ENCODE peak calls at places on chromosome 10, in four cellular contexts. One of them, this sample, is unnamed.

GRCh38 chr10:77633376-77633775 is 4.2 kb downstream of the KCNMA1 start:
- DNase-seq in GM23248: no peak
- DNase-seq in tibial artery: no peak
- DNase-seq in tibial nerve: no peak
- DNase-seq in this sample: no peak

GRCh38 chr10:24920907-24921881 is 31.2 kb downstream of the PRTFDC1 start:
- DNase-seq in GM23248: peak
- DNase-seq in tibial artery: peak
- DNase-seq in tibial nerve: no peak
- DNase-seq in this sample: peak

GRCh38 chr10:91077549-91078017 is 142.9 kb upstream of the PCGF5 start:
- DNase-seq in GM23248: no peak
- DNase-seq in tibial artery: peak
- DNase-seq in tibial nerve: no peak
- DNase-seq in this sample: no peak

GRCh38 chr10:20747782-20748181 is 149.3 kb downstream of the NEBL start:
- DNase-seq in GM23248: no peak
- DNase-seq in tibial artery: no peak
- DNase-seq in tibial nerve: no peak
- DNase-seq in this sample: no peak

GRCh38 chr10:58360412-58361004 is 24.7 kb upstream of the TFAM start:
- DNase-seq in GM23248: no peak
- DNase-seq in tibial artery: no peak
- DNase-seq in tibial nerve: no peak
- DNase-seq in this sample: no peak

GRCh38 chr10:46559231-46559671 is 2.8 kb upstream of the GPRIN2 start:
- DNase-seq in GM23248: no peak
- DNase-seq in tibial artery: peak
- DNase-seq in tibial nerve: no peak
- DNase-seq in this sample: no peak

GRCh38 chr10:77363197-77363596 is 274.4 kb downstream of the KCNMA1 start:
- DNase-seq in GM23248: no peak
- DNase-seq in tibial artery: no peak
- DNase-seq in tibial nerve: no peak
- DNase-seq in this sample: no peak

GRCh38 chr10:51937736-51938135 is 238.3 kb upstream of the CSTF2T start:
- DNase-seq in GM23248: peak
- DNase-seq in tibial artery: no peak
- DNase-seq in tibial nerve: no peak
- DNase-seq in this sample: no peak

GRCh38 chr10:73584737-73585136 is 6.4 kb downstream of the USP54 start:
- DNase-seq in GM23248: peak
- DNase-seq in tibial artery: no peak
- DNase-seq in tibial nerve: no peak
- DNase-seq in this sample: no peak

GRCh38 chr10:47402681-47403301 is 18.7 kb upstream of the ZNF488 start:
- DNase-seq in GM23248: peak
- DNase-seq in tibial artery: peak
- DNase-seq in tibial nerve: peak
- DNase-seq in this sample: no peak

GRCh38 chr10:92328999-92329398 is 38.0 kb downstream of the MARCHF5 start:
- DNase-seq in GM23248: no peak
- DNase-seq in tibial artery: no peak
- DNase-seq in tibial nerve: no peak
- DNase-seq in this sample: no peak

GRCh38 chr10:1731592-1731991 is 5.7 kb downstream of the ADARB2 start:
- DNase-seq in GM23248: no peak
- DNase-seq in tibial artery: no peak
- DNase-seq in tibial nerve: no peak
- DNase-seq in this sample: no peak

GRCh38 chr10:92575961-92576360 is 2.1 kb upstream of the IDE start:
- DNase-seq in GM23248: peak
- DNase-seq in tibial artery: no peak
- DNase-seq in tibial nerve: no peak
- DNase-seq in this sample: no peak

GRCh38 chr10:79436066-79436849 is 9.2 kb downstream of the ZCCHC24 start:
- DNase-seq in GM23248: no peak
- DNase-seq in tibial artery: no peak
- DNase-seq in tibial nerve: no peak
- DNase-seq in this sample: no peak

GRCh38 chr10:79436850-79437103 is 8.6 kb downstream of the ZCCHC24 start:
- DNase-seq in GM23248: no peak
- DNase-seq in tibial artery: no peak
- DNase-seq in tibial nerve: no peak
- DNase-seq in this sample: no peak

GRCh38 chr10:79438021-79438698 is 7.3 kb downstream of the ZCCHC24 start:
- DNase-seq in GM23248: peak
- DNase-seq in tibial artery: no peak
- DNase-seq in tibial nerve: no peak
- DNase-seq in this sample: no peak

GRCh38 chr10:79438699-79439085 is 6.7 kb downstream of the ZCCHC24 start:
- DNase-seq in GM23248: no peak
- DNase-seq in tibial artery: no peak
- DNase-seq in tibial nerve: no peak
- DNase-seq in this sample: no peak

GRCh38 chr10:79437111-79437814 is 8.2 kb downstream of the ZCCHC24 start:
- DNase-seq in GM23248: peak
- DNase-seq in tibial artery: no peak
- DNase-seq in tibial nerve: no peak
- DNase-seq in this sample: no peak
- H3K27ac ChIP-seq in GM23248: peak
- H3K27ac ChIP-seq in tibial artery: no peak
- H3K27ac ChIP-seq in tibial nerve: peak
- H3K27ac ChIP-seq in this sample: peak

DNA sequence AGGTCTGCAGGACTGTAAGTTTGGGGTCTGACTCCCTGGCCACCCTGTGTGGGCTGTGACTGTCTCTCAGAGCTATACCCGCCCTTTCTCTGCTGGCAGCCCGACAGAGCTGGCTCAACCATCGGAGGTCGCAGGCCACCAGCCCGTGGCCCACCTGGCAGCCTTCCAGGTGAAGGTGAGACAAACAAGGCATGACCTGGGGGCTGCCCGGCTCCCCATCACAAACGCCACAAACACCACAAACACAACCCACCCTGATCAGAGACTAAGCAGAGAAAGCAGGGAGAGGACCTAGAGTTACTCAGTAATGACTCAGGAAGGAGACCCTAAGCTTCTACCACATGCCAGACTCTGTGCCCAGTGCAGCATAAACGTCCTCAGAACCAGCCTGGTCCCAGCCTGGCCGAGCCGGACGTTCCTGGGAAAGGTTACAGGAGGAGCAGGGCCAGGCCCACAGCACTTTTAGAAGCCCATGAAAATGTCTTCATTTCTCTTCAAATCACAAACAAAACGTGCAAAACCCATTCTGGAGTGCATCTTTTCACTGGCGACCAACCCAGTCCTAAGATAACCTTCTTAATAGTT is 66.9 kb downstream of the MKI67 start:
- DNase-seq in GM23248: no peak
- DNase-seq in tibial artery: no peak
- DNase-seq in tibial nerve: no peak
- DNase-seq in this sample: no peak
- H3K27ac ChIP-seq in GM23248: no peak
- H3K27ac ChIP-seq in tibial artery: peak
- H3K27ac ChIP-seq in tibial nerve: no peak
- H3K27ac ChIP-seq in this sample: no peak

DNA sequence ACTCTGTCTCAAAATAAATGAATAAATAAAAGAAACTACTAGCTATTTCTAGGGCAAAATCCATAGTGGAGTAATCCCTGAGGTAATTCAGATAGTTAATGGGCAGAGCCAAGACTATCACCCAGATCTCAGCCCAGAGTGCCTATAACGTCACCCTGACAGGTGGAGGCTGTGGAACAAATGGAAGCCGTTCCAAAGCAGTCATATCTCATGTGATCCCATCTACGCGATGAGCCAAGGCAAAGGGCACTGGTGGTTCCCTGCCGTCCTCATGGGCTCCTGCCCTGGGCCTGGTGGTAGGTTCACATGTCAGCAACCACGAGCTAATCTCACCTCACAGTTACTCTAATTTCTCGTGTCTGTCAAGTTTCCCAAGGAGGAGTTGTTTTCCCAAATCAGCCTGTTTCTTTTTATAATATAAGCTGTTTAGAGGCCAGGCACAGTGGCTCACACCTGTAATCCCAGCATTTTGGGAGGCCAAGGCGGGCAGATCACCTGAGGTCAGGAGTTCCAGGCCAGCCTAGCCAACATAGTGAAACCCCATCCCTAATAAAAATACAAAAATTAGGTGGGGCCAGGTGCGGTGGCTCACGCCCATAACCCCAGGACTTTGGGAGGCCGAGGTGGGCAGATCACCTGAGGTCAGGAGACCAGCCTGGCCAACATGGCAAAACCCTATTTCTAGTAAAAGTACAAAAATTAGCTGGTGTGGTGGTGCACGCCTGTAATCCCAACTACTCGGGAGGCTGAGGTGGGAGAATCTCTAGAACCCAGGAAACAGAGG is 22.5 kb upstream of the ASCC1 start:
- DNase-seq in GM23248: no peak
- DNase-seq in tibial artery: no peak
- DNase-seq in tibial nerve: no peak
- DNase-seq in this sample: no peak
- H3K27ac ChIP-seq in GM23248: no peak
- H3K27ac ChIP-seq in tibial artery: peak
- H3K27ac ChIP-seq in tibial nerve: no peak
- H3K27ac ChIP-seq in this sample: no peak

GRCh38 chr10:110274072-110274627 is 30.6 kb downstream of the SMNDC1 start:
- DNase-seq in GM23248: no peak
- DNase-seq in tibial artery: no peak
- DNase-seq in tibial nerve: no peak
- DNase-seq in this sample: no peak
- H3K27ac ChIP-seq in GM23248: no peak
- H3K27ac ChIP-seq in tibial artery: peak
- H3K27ac ChIP-seq in tibial nerve: peak
- H3K27ac ChIP-seq in this sample: peak

GRCh38 chr10:62183857-62184805 is 84.5 kb downstream of the RTKN2 start:
- DNase-seq in GM23248: no peak
- DNase-seq in tibial artery: no peak
- DNase-seq in tibial nerve: no peak
- DNase-seq in this sample: no peak
- H3K27ac ChIP-seq in GM23248: no peak
- H3K27ac ChIP-seq in tibial artery: no peak
- H3K27ac ChIP-seq in tibial nerve: no peak
- H3K27ac ChIP-seq in this sample: no peak

GRCh38 chr10:35463878-35464277 is 127.6 kb downstream of the CCNY start:
- DNase-seq in GM23248: no peak
- DNase-seq in tibial artery: no peak
- DNase-seq in tibial nerve: no peak
- DNase-seq in this sample: no peak
- H3K27ac ChIP-seq in GM23248: no peak
- H3K27ac ChIP-seq in tibial artery: no peak
- H3K27ac ChIP-seq in tibial nerve: no peak
- H3K27ac ChIP-seq in this sample: peak

GRCh38 chr10:130762481-130762880 is 549.0 kb downstream of the TCERG1L start:
- DNase-seq in GM23248: no peak
- DNase-seq in tibial artery: no peak
- DNase-seq in tibial nerve: no peak
- DNase-seq in this sample: no peak
- H3K27ac ChIP-seq in GM23248: no peak
- H3K27ac ChIP-seq in tibial artery: no peak
- H3K27ac ChIP-seq in tibial nerve: no peak
- H3K27ac ChIP-seq in this sample: no peak